ENCODE peak calls at places on chromosomes 11 and 22, in seven cellular contexts. R is tibial artery, K is HCEC 1CT, Y is Right ventricle myocardium superior, X is M059J, Q is adipocyte, U is heart right ventricle. D is an unnamed sample.

GRCh38 chr11:110908401-110909106 is 196.3 kb upstream of the ARHGAP20 start:
- DNase-seq in X (peak; percentile 88), K (peak; percentile 92), U (no peak), Q (peak; percentile 75), R (no peak), Y (no peak), D (no peak)

GRCh38 chr22:37588540-37589215 is 8.8 kb upstream of the LGALS2 start:
- DNase-seq in K (no peak), Y (no peak), Q (no peak), X (no peak), U (no peak), R (no peak), D (no peak)

GRCh38 chr22:36234211-36234610 is 5.1 kb downstream of the APOL2 start:
- DNase-seq in X (no peak), Q (no peak), R (no peak), K (no peak), U (no peak), Y (no peak), D (no peak)

GRCh38 chr11:64789331-64790204 is 11.2 kb upstream of the SF1 start:
- DNase-seq in X (no peak), K (no peak), U (no peak), Q (no peak), Y (no peak), R (no peak), D (no peak)

GRCh38 chr11:32311351-32312077 is 123.8 kb downstream of the WT1 start:
- DNase-seq in U (no peak), K (no peak), Q (no peak), X (no peak), R (no peak), Y (no peak), D (no peak)

GRCh38 chr11:124672531-124673215 is 866 bp downstream of the SIAE start:
- DNase-seq in K (no peak), U (no peak), X (no peak), R (no peak), Q (no peak), Y (no peak), D (no peak)

GRCh38 chr22:33896801-33897620 is 23.3 kb downstream of the LARGE1 start:
- DNase-seq in Q (no peak), R (no peak), U (no peak), K (no peak), Y (no peak), X (no peak), D (no peak)

GRCh38 chr22:20437253-20438065 is at the start of gene SCARF2:
- DNase-seq in X (peak; percentile 34), R (peak; percentile 83), K (peak; percentile 25), U (peak; percentile 72), Q (peak; percentile 91), Y (peak; percentile 74), D (no peak)

GRCh38 chr11:706957-707816 is 1.2 kb downstream of the EPS8L2 start:
- DNase-seq in X (no peak), K (peak; percentile 43), R (peak; percentile 79), Q (peak; percentile 36), Y (no peak), U (no peak), D (no peak)

GRCh38 chr11:615453-616319 is at the start of gene IRF7:
- DNase-seq in Y (peak; percentile 99), Q (peak; percentile 97), R (peak; percentile 98), K (peak; percentile 90), X (no peak), U (peak; percentile 96), D (peak; percentile 97)

GRCh38 chr22:41919357-41920224 is 4.7 kb upstream of the SHISA8 start:
- DNase-seq in R (no peak), U (peak; percentile 74), Q (peak; percentile 35), Y (peak; percentile 78), K (no peak), X (peak; percentile 14), D (no peak)

GRCh38 chr11:22304337-22304961 is 33.7 kb upstream of the SLC17A6 start:
- DNase-seq in U (no peak), Q (peak; percentile 69), Y (no peak), R (no peak), X (peak; percentile 16), K (peak; percentile 46), D (no peak)

GRCh38 chr22:42432020-42432596 is at the start of gene NFAM1:
- DNase-seq in U (peak; percentile 54), Q (no peak), Y (peak; percentile 83), R (peak; percentile 77), K (no peak), X (no peak), D (no peak)

GRCh38 chr11:2143652-2144548 is 4.7 kb upstream of the IGF2 start:
- DNase-seq in U (peak; percentile 16), K (no peak), R (no peak), X (no peak), Y (no peak), Q (peak; percentile 58), D (no peak)

GRCh38 chr11:102685311-102685710 is 20.3 kb downstream of the MMP27 start:
- DNase-seq in K (no peak), Q (peak; percentile 36), U (no peak), R (no peak), X (peak; percentile 31), Y (no peak), D (no peak)

GRCh38 chr22:50544746-50545253 is 899 bp upstream of the KLHDC7B start:
- DNase-seq in Y (no peak), Q (no peak), R (no peak), X (no peak), K (no peak), U (no peak), D (no peak)

GRCh38 chr11:38680166-38680565 is 2082.1 kb upstream of the RAG2 start:
- DNase-seq in Q (no peak), X (peak; percentile 57), Y (no peak), R (no peak), U (no peak), K (no peak), D (no peak)

GRCh38 chr11:111798279-111798678 is 32.1 kb upstream of the PPP2R1B start:
- DNase-seq in K (no peak), R (no peak), Q (no peak), Y (no peak), X (no peak), U (no peak), D (no peak)

GRCh38 chr11:97963528-97964331 is 1057.0 kb upstream of the CNTN5 start:
- DNase-seq in R (no peak), Y (no peak), U (no peak), X (peak; percentile 36), K (no peak), Q (no peak), D (no peak)

GRCh38 chr11:19524171-19524671 is 188.4 kb upstream of the NAV2 start:
- DNase-seq in U (no peak), Y (no peak), Q (no peak), K (no peak), R (no peak), X (no peak), D (no peak)

GRCh38 chr22:22878801-22879674 is 8.6 kb upstream of the IGLL5 start:
- DNase-seq in X (no peak), R (no peak), Y (no peak), K (no peak), Q (no peak), U (no peak), D (peak; percentile 74)

D was measured in osteocyte.